ENCODE peak calls at places on chromosomes 4 and X, in nine cellular contexts. G is H9; X is H54; F is activated CD8-positive, alpha-beta memory T cell treated with anti-CD3 and anti-CD28 coated beads, Interleukin-2, amount 50 U/mL, for 4 hours; M is Calu3; L is CD8-positive, alpha-beta memory T cell; O is islet precursor cell; T is amygdala; Z is activated T-cell treated with anti-CD3 and anti-CD28 coated beads, Interleukin-2, amount 50 U/mL, for 4 hours. I is an unnamed sample.

GRCh38 chr4:94276204-94276603 is 66.4 kb downstream of the HPGDS start:
- DNase-seq in L (no peak), T (no peak), O (no peak), Z (no peak), F (no peak), G (no peak), X (no peak), M (no peak), I (no peak)

GRCh38 chr4:143346208-143346607 is 9.5 kb downstream of the GAB1 start:
- DNase-seq in F (no peak), L (no peak), Z (no peak), X (no peak), M (peak; percentile 46), G (no peak), T (no peak), O (peak; percentile 92), I (no peak)

GRCh38 chr4:26191353-26191752 is 129.5 kb upstream of the RBPJ start:
- DNase-seq in O (no peak), L (no peak), Z (no peak), X (no peak), T (no peak), M (no peak), G (no peak), F (no peak), I (no peak)

GRCh38 chr4:102778720-102779119 is 18.0 kb upstream of the MANBA start:
- DNase-seq in L (no peak), T (no peak), G (no peak), O (no peak), M (peak; percentile 56), X (no peak), F (no peak), Z (no peak), I (no peak)

GRCh38 chrX:112612558-112612957 is 67.2 kb downstream of the LHFPL1 start:
- DNase-seq in M (no peak), L (no peak), T (no peak), Z (no peak), F (no peak), G (no peak), O (no peak), X (no peak), I (no peak)

GRCh38 chr4:77434299-77435092 is 171.1 kb upstream of the CXCL13 start:
- DNase-seq in T (no peak), F (no peak), Z (no peak), X (no peak), G (no peak), M (no peak), L (no peak), O (no peak), I (no peak)

GRCh38 chrX:50157545-50158125 is 43.2 kb downstream of the AKAP4 start:
- DNase-seq in X (no peak), G (no peak), M (peak; percentile 46), Z (no peak), T (no peak), F (no peak), L (no peak), O (no peak), I (peak; percentile 25)

GRCh38 chr4:5198586-5198985 is 147.3 kb downstream of the STK32B start:
- DNase-seq in O (no peak), T (no peak), F (no peak), G (no peak), X (no peak), M (no peak), Z (no peak), L (no peak), I (no peak)

GRCh38 chr4:120431180-120431579 is 364.5 kb upstream of the MAD2L1 start:
- DNase-seq in Z (no peak), M (no peak), L (no peak), T (no peak), O (no peak), F (no peak), X (no peak), G (no peak), I (no peak)

GRCh38 chr4:153428816-153429592 is 37.2 kb upstream of the TMEM131L start:
- DNase-seq in F (no peak), X (no peak), Z (no peak), T (no peak), M (no peak), G (no peak), O (no peak), L (no peak), I (no peak)

GRCh38 chr4:157741642-157742041 is 431.2 kb downstream of the GASK1B start:
- DNase-seq in F (no peak), L (no peak), M (no peak), Z (no peak), O (no peak), G (no peak), X (no peak), T (no peak), I (no peak)

GRCh38 chrX:44314259-44314734 is 29.2 kb downstream of the EFHC2 start:
- DNase-seq in L (no peak), G (no peak), Z (no peak), F (no peak), T (no peak), O (peak; percentile 60), M (peak; percentile 50), X (no peak), I (peak; percentile 66)

GRCh38 chr4:68732653-68733466 is 62.4 kb upstream of the UGT2B15 start:
- DNase-seq in G (no peak), Z (no peak), L (no peak), T (no peak), F (no peak), M (peak; percentile 53), O (no peak), X (no peak), I (no peak)

GRCh38 chr4:654871-655734 is 19.0 kb downstream of the ATP5ME start:
- DNase-seq in X (no peak), T (peak; percentile 56), O (no peak), L (no peak), F (no peak), G (no peak), M (no peak), Z (no peak), I (no peak)

GRCh38 chrX:150482537-150483217 is 85.7 kb upstream of the MTM1 start:
- DNase-seq in T (no peak), X (peak; percentile 40), O (peak; percentile 81), F (peak; percentile 41), M (peak; percentile 30), L (no peak), G (no peak), Z (peak; percentile 49), I (peak; percentile 6)

GRCh38 chr4:71524746-71525145 is 185.9 kb downstream of the SLC4A4 start:
- DNase-seq in G (no peak), M (no peak), Z (no peak), X (no peak), O (no peak), L (no peak), T (no peak), F (no peak), I (peak; percentile 5)

GRCh38 chrX:138484451-138484850 is 227.1 kb downstream of the FGF13 start:
- DNase-seq in O (peak; percentile 37), T (no peak), Z (no peak), G (no peak), X (no peak), L (no peak), F (no peak), M (no peak), I (no peak)

GRCh38 chr4:62940229-62940628 is 1469.0 kb downstream of the TECRL start:
- DNase-seq in Z (no peak), L (no peak), O (peak; percentile 56), G (no peak), T (no peak), X (no peak), F (no peak), M (no peak), I (no peak)

GRCh38 chrX:3994315-3994714 is 280.9 kb upstream of the PRKX start:
- DNase-seq in T (no peak), L (no peak), X (no peak), O (no peak), Z (no peak), M (no peak), F (no peak), G (no peak), I (no peak)

GRCh38 chr4:57157611-57158137 is 47.5 kb upstream of the IGFBP7 start:
- DNase-seq in L (no peak), M (no peak), Z (no peak), O (no peak), X (no peak), G (no peak), F (no peak), T (no peak), I (no peak)

GRCh38 chr4:143939528-143939927 is 34.2 kb upstream of the GYPE start:
- DNase-seq in L (no peak), G (no peak), F (no peak), T (no peak), Z (no peak), O (no peak), X (no peak), M (no peak), I (no peak)

GRCh38 chrX:133922390-133922772 is 63.0 kb downstream of the GPC3 start:
- DNase-seq in G (no peak), Z (no peak), M (no peak), X (no peak), L (no peak), F (no peak), T (no peak), O (no peak), I (peak; percentile 76)

GRCh38 chr4:3372264-3372932 is 69.4 kb upstream of the HGFAC start:
- DNase-seq in G (no peak), T (no peak), F (no peak), Z (no peak), O (no peak), X (no peak), L (no peak), M (no peak), I (no peak)

GRCh38 chr4:5114911-5115310 is 63.6 kb downstream of the STK32B start:
- DNase-seq in O (no peak), T (no peak), L (no peak), Z (no peak), M (no peak), F (no peak), X (no peak), G (no peak), I (peak; percentile 37)

GRCh38 chrX:130091976-130092522 is 18.2 kb downstream of the ELF4 start:
- DNase-seq in G (peak; percentile 47), Z (peak; percentile 70), T (no peak), M (no peak), O (no peak), X (no peak), L (peak; percentile 91), F (peak; percentile 74), I (peak; percentile 60)

GRCh38 chrX:68681443-68681941 is 34.0 kb downstream of the STARD8 start:
- DNase-seq in Z (no peak), X (no peak), G (no peak), L (no peak), F (no peak), O (no peak), T (no peak), M (no peak), I (peak; percentile 87)

GRCh38 chrX:34659575-34659974 is 2.5 kb upstream of the TMEM47 start:
- DNase-seq in O (no peak), F (no peak), G (peak; percentile 53), T (no peak), Z (no peak), M (no peak), X (no peak), L (no peak), I (no peak)

GRCh38 chr4:3501825-3502425 is 30.3 kb downstream of the LRPAP1 start:
- DNase-seq in O (no peak), L (no peak), M (no peak), X (no peak), F (no peak), Z (no peak), T (no peak), G (no peak), I (no peak)

GRCh38 chrX:68732906-68733493 is 85.5 kb downstream of the STARD8 start:
- DNase-seq in G (peak; percentile 72), X (peak; percentile 54), T (no peak), Z (peak; percentile 50), M (peak; percentile 78), O (peak; percentile 70), L (peak; percentile 28), F (peak; percentile 54), I (peak; percentile 60)

GRCh38 chrX:54043084-54043483 is 1.2 kb downstream of the PHF8 start:
- DNase-seq in T (no peak), G (no peak), L (no peak), Z (no peak), O (no peak), X (no peak), F (no peak), M (no peak), I (no peak)

GRCh38 chr4:83212041-83212851 is 72.4 kb downstream of the COQ2 start:
- DNase-seq in F (peak; percentile 50), X (no peak), Z (peak; percentile 38), O (no peak), M (peak; percentile 20), G (no peak), L (peak; percentile 91), T (no peak), I (no peak)